ENCODE peak calls at places on chromosomes 12 and 14, in eight cellular contexts. L, G, S, E, U, I, K and O are unnamed samples. For H3K27me3, the result is how much of the 10 kb centered on the place peaks cover.

GRCh38 chr14:90848944-90849731 is 32.9 kb upstream of the TTC7B start:
- DNase-seq in L (no peak), G (no peak), S (no peak), E (no peak), U (no peak), I (no peak), K (no peak), O (no peak)

GRCh38 chr14:101224356-101225115 is 321.0 kb upstream of the RTL1 start:
- DNase-seq in L (no peak), G (peak), S (no peak), E (no peak), U (no peak), I (peak), K (no peak), O (no peak)

GRCh38 chr12:123966596-123966995 is 6.0 kb downstream of the CCDC92 start:
- DNase-seq in L (no peak), G (no peak), S (no peak), E (no peak), U (no peak), I (no peak), K (no peak), O (no peak)

GRCh38 chr14:92709340-92710000 is 39.0 kb downstream of the LGMN start:
- DNase-seq in L (no peak), G (no peak), S (no peak), E (no peak), U (no peak), I (no peak), K (no peak), O (no peak)

GRCh38 chr12:79691299-79692248 is 810 bp upstream of the PAWR start:
- DNase-seq in L (no peak), G (no peak), S (no peak), E (no peak), U (no peak), I (no peak), K (no peak), O (no peak)

GRCh38 chr12:92340441-92341332 is 195.0 kb upstream of the BTG1 start:
- DNase-seq in L (no peak), G (no peak), S (no peak), E (no peak), U (no peak), I (no peak), K (no peak), O (no peak)

GRCh38 chr14:65074449-65075155 is 27.7 kb downstream of the MAX start:
- DNase-seq in L (no peak), G (no peak), S (no peak), E (no peak), U (no peak), I (no peak), K (no peak), O (no peak)

GRCh38 chr14:84468153-84468552 is 1061.8 kb upstream of the FLRT2 start:
- DNase-seq in L (no peak), G (no peak), S (no peak), E (no peak), U (no peak), I (no peak), K (no peak), O (no peak)

GRCh38 chr12:42342028-42342427 is 16.1 kb downstream of the PPHLN1 start:
- DNase-seq in L (no peak), G (no peak), S (no peak), E (no peak), U (no peak), I (no peak), K (no peak), O (no peak)

GRCh38 chr14:96309907-96310330 is 53.2 kb downstream of the ATG2B start:
- DNase-seq in L (no peak), G (no peak), S (no peak), E (no peak), U (no peak), I (no peak), K (no peak), O (no peak)

GRCh38 chr12:5318874-5319273 is 113.0 kb upstream of the NTF3 start:
- DNase-seq in L (no peak), G (no peak), S (no peak), E (no peak), U (no peak), I (no peak), K (peak), O (no peak)

GRCh38 chr14:52155656-52156213 is 86.9 kb upstream of the NID2 start:
- DNase-seq in L (no peak), G (no peak), S (no peak), E (no peak), U (no peak), I (no peak), K (no peak), O (no peak)

GRCh38 chr12:52728374-52728773 is 25.1 kb upstream of the KRT77 start:
- DNase-seq in L (no peak), G (no peak), S (no peak), E (no peak), U (no peak), I (no peak), K (no peak), O (no peak)
- H3K27me3 ChIP-seq in L (under half), G (under half), S (under half), E (under half), U (under half), I (under half), K (half or more), O (under half)

GRCh38 chr14:103084021-103084919 is at the start of gene LBHD2:
- DNase-seq in L (no peak), G (no peak), S (no peak), E (no peak), U (no peak), I (peak), K (no peak), O (no peak)

GRCh38 chr14:103081951-103082350 is 2.1 kb upstream of the LBHD2 start:
- DNase-seq in L (no peak), G (no peak), S (no peak), E (no peak), U (no peak), I (no peak), K (no peak), O (no peak)

GRCh38 chr14:103087343-103087835 is 3.4 kb downstream of the LBHD2 start:
- DNase-seq in L (no peak), G (no peak), S (no peak), E (no peak), U (no peak), I (peak), K (no peak), O (no peak)

GRCh38 chr14:103086771-103087342 is 2.8 kb downstream of the LBHD2 start:
- DNase-seq in L (no peak), G (no peak), S (no peak), E (no peak), U (no peak), I (peak), K (no peak), O (no peak)

GRCh38 chr14:103085106-103086091 is 1.4 kb downstream of the LBHD2 start:
- DNase-seq in L (no peak), G (no peak), S (no peak), E (no peak), U (no peak), I (no peak), K (no peak), O (no peak)
- TF ChIP-seq CTCF in L (no peak), G (no peak), S (no peak), E (no peak), U (no peak), I (peak), K (no peak), O (no peak)

GRCh38 chr14:22796087-22796707 is 19.0 kb downstream of the SLC7A7 start:
- DNase-seq in L (no peak), G (no peak), S (no peak), E (no peak), U (no peak), I (no peak), K (no peak), O (no peak)
- TF ChIP-seq POLR2A in L (no peak), G (no peak), S (no peak), E (no peak), U (no peak), I (no peak), K (no peak), O (no peak)

GRCh38 chr12:111033281-111034147 is 113.1 kb upstream of the MYL2 start:
- DNase-seq in L (no peak), G (no peak), S (no peak), E (no peak), U (no peak), I (no peak), K (no peak), O (no peak)
- H3K27me3 ChIP-seq in L (half or more), G (under half), S (under half), E (under half), U (under half), I (under half), K (under half), O (under half)

GRCh38 chr14:89418452-89418851 is 1.4 kb upstream of the FOXN3 start:
- DNase-seq in L (no peak), G (peak), S (no peak), E (no peak), U (no peak), I (no peak), K (no peak), O (no peak)

GRCh38 chr14:89418976-89419375 is 1.9 kb upstream of the FOXN3 start:
- DNase-seq in L (no peak), G (peak), S (no peak), E (no peak), U (no peak), I (no peak), K (no peak), O (no peak)

GRCh38 chr14:89416002-89416995 is 734 bp downstream of the FOXN3 start:
- DNase-seq in L (peak), G (peak), S (peak), E (peak), U (peak), I (peak), K (peak), O (peak)

GRCh38 chr14:89417111-89417468 is at the start of gene FOXN3:
- DNase-seq in L (peak), G (peak), S (peak), E (peak), U (peak), I (peak), K (peak), O (peak)

DNA sequence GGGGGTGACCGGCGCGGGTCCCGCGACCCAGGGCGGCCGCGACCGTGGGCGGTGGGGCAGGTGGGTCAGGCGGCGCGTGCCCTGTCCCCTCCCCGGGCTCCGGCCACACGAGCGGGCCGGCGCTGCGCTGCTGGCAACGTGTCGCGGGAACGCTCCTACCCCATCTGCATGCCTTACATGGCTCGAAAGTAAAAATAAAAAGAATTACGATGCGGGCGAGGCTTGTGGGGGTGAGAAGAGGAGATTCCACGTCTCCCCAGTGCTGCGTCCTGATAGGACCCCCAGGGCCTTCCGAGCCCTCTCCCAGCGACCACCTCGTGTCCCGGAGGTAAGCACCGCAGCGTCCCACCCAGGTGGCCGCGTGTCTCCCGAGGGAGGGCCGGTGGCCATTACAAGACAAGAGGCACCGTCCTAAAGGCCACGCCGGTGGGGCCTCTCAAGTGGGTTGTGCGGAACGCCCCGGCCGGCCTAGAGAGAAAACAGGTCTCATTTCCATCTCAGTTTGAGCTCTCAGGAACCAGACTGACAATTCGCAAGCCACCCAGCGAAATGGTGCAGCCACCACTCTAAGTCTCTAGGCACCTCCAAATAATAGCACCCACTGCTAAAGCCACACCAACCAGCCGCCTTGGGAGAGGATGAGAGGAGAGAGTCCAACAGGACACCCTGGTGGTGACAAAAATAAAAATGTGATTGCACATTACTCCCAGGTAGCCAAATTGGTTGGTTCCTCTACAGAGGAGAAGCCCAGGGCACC is 614 bp upstream of the FOXN3 start:
- DNase-seq in L (no peak), G (peak), S (peak), E (peak), U (peak), I (peak), K (peak), O (peak)
- TF ChIP-seq CTCF in L (peak), G (peak), S (no peak), E (peak), U (peak), I (peak), K (peak), O (peak)